ENCODE peak calls at places on chromosomes 1 and 21, in ten cellular contexts. One of them, this sample, is unnamed.

GRCh38 chr1:45617618-45618017 is 6.2 kb downstream of the CCDC17 start:
- DNase-seq in spleen: no peak
- DNase-seq in HCT116: no peak
- DNase-seq in esophagus squamous epithelium: no peak
- DNase-seq in heart left ventricle: no peak
- DNase-seq in uterus: no peak
- DNase-seq in sigmoid colon: no peak
- DNase-seq in ovary: no peak
- DNase-seq in esophagus muscularis mucosa: no peak
- DNase-seq in transverse colon: no peak
- DNase-seq in this sample: no peak

GRCh38 chr1:171286032-171286705 is 27.8 kb upstream of the FMO4 start:
- DNase-seq in heart left ventricle: no peak
- DNase-seq in ovary: no peak
- DNase-seq in HCT116: no peak
- DNase-seq in sigmoid colon: no peak
- DNase-seq in esophagus muscularis mucosa: peak
- DNase-seq in esophagus squamous epithelium: no peak
- DNase-seq in transverse colon: no peak
- DNase-seq in spleen: no peak
- DNase-seq in uterus: no peak
- DNase-seq in this sample: no peak

GRCh38 chr1:205240569-205240968 is 12.8 kb downstream of the TMCC2 start:
- DNase-seq in HCT116: no peak
- DNase-seq in esophagus squamous epithelium: no peak
- DNase-seq in sigmoid colon: no peak
- DNase-seq in ovary: peak
- DNase-seq in heart left ventricle: no peak
- DNase-seq in uterus: no peak
- DNase-seq in spleen: no peak
- DNase-seq in esophagus muscularis mucosa: no peak
- DNase-seq in transverse colon: no peak
- DNase-seq in this sample: no peak

GRCh38 chr21:42406201-42406601 is 2.5 kb downstream of the UBASH3A start:
- DNase-seq in HCT116: no peak
- DNase-seq in sigmoid colon: peak
- DNase-seq in esophagus muscularis mucosa: no peak
- DNase-seq in uterus: no peak
- DNase-seq in transverse colon: peak
- DNase-seq in heart left ventricle: no peak
- DNase-seq in spleen: peak
- DNase-seq in esophagus squamous epithelium: no peak
- DNase-seq in ovary: no peak
- DNase-seq in this sample: no peak

GRCh38 chr1:230831706-230832105 is 36.6 kb downstream of the C1orf198 start:
- DNase-seq in spleen: no peak
- DNase-seq in uterus: no peak
- DNase-seq in esophagus squamous epithelium: no peak
- DNase-seq in HCT116: no peak
- DNase-seq in heart left ventricle: no peak
- DNase-seq in sigmoid colon: no peak
- DNase-seq in ovary: no peak
- DNase-seq in transverse colon: no peak
- DNase-seq in esophagus muscularis mucosa: peak
- DNase-seq in this sample: no peak

GRCh38 chr1:2144501-2145090 is 50.0 kb downstream of the FAAP20 start:
- DNase-seq in uterus: no peak
- DNase-seq in ovary: no peak
- DNase-seq in spleen: no peak
- DNase-seq in HCT116: no peak
- DNase-seq in heart left ventricle: peak
- DNase-seq in esophagus squamous epithelium: no peak
- DNase-seq in sigmoid colon: no peak
- DNase-seq in esophagus muscularis mucosa: no peak
- DNase-seq in transverse colon: no peak
- DNase-seq in this sample: no peak

GRCh38 chr21:16388911-16389515 is 659.2 kb downstream of the USP25 start:
- DNase-seq in heart left ventricle: no peak
- DNase-seq in HCT116: no peak
- DNase-seq in spleen: no peak
- DNase-seq in uterus: no peak
- DNase-seq in ovary: no peak
- DNase-seq in transverse colon: no peak
- DNase-seq in esophagus squamous epithelium: no peak
- DNase-seq in esophagus muscularis mucosa: no peak
- DNase-seq in sigmoid colon: no peak
- DNase-seq in this sample: no peak

GRCh38 chr1:242059976-242060375 is 61.1 kb upstream of the MAP1LC3C start:
- DNase-seq in ovary: no peak
- DNase-seq in heart left ventricle: no peak
- DNase-seq in transverse colon: no peak
- DNase-seq in spleen: no peak
- DNase-seq in esophagus squamous epithelium: no peak
- DNase-seq in uterus: no peak
- DNase-seq in HCT116: no peak
- DNase-seq in esophagus muscularis mucosa: no peak
- DNase-seq in sigmoid colon: no peak
- DNase-seq in this sample: no peak

GRCh38 chr1:95002167-95002566 is 70.6 kb downstream of the ALG14 start:
- DNase-seq in spleen: no peak
- DNase-seq in heart left ventricle: no peak
- DNase-seq in esophagus muscularis mucosa: peak
- DNase-seq in sigmoid colon: peak
- DNase-seq in esophagus squamous epithelium: no peak
- DNase-seq in uterus: peak
- DNase-seq in transverse colon: no peak
- DNase-seq in ovary: peak
- DNase-seq in HCT116: no peak
- DNase-seq in this sample: no peak

GRCh38 chr1:109083495-109083894 is 7.1 kb upstream of the TMEM167B start:
- DNase-seq in esophagus squamous epithelium: no peak
- DNase-seq in ovary: peak
- DNase-seq in spleen: no peak
- DNase-seq in esophagus muscularis mucosa: no peak
- DNase-seq in transverse colon: no peak
- DNase-seq in sigmoid colon: no peak
- DNase-seq in uterus: no peak
- DNase-seq in heart left ventricle: no peak
- DNase-seq in HCT116: no peak
- DNase-seq in this sample: no peak

GRCh38 chr1:160710531-160711252 is 930 bp downstream of the CD48 start:
- DNase-seq in esophagus muscularis mucosa: no peak
- DNase-seq in HCT116: no peak
- DNase-seq in esophagus squamous epithelium: no peak
- DNase-seq in ovary: no peak
- DNase-seq in spleen: no peak
- DNase-seq in sigmoid colon: no peak
- DNase-seq in heart left ventricle: no peak
- DNase-seq in transverse colon: no peak
- DNase-seq in uterus: no peak
- DNase-seq in this sample: no peak

GRCh38 chr1:214993419-214993818 is 89.1 kb upstream of the KCNK2 start:
- DNase-seq in transverse colon: no peak
- DNase-seq in uterus: no peak
- DNase-seq in esophagus muscularis mucosa: no peak
- DNase-seq in sigmoid colon: no peak
- DNase-seq in esophagus squamous epithelium: no peak
- DNase-seq in HCT116: no peak
- DNase-seq in ovary: no peak
- DNase-seq in spleen: no peak
- DNase-seq in heart left ventricle: no peak
- DNase-seq in this sample: no peak

GRCh38 chr1:89605692-89606091 is 27.2 kb upstream of the LRRC8C start:
- DNase-seq in sigmoid colon: no peak
- DNase-seq in esophagus squamous epithelium: no peak
- DNase-seq in transverse colon: no peak
- DNase-seq in heart left ventricle: no peak
- DNase-seq in uterus: no peak
- DNase-seq in ovary: no peak
- DNase-seq in esophagus muscularis mucosa: no peak
- DNase-seq in spleen: no peak
- DNase-seq in HCT116: peak
- DNase-seq in this sample: no peak

DNA sequence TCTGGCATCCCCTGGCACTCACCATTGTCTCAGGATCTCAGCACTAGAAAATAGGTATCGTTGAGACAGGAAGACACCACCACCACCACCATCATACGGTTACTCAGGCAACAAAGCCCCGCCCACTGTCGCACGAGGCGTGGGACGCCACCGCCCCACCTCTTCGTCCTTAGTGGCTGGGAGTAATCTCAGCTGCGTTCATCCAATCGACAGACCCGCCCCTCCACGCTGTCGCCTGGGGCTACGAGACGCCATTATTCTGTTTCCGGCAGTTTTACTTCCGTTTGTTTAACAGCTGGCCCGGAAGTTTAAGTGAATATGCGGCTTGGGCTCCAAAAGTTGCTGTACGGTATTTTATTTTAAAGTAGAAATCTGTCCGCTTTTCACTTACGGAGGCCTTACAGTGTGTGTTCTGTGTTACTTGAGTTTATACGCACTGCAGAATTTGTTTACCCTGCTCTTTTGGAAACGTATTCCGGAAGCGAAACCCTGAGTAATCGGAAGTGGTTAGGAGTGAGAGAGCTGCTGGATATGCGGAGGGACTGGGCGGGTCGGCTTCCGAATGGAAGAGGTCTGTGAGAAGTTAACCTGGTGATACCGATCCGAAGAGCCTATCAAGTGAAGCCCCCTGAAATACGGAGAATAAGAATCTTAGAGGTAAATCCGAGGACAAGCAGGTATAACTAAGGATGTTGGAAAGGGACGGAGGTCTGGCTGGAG is at the start of the genes BLZF1 and NME7:
- DNase-seq in esophagus muscularis mucosa: peak
- DNase-seq in ovary: peak
- DNase-seq in heart left ventricle: peak
- DNase-seq in HCT116: peak
- DNase-seq in spleen: peak
- DNase-seq in esophagus squamous epithelium: peak
- DNase-seq in transverse colon: peak
- DNase-seq in uterus: peak
- DNase-seq in sigmoid colon: peak
- DNase-seq in this sample: peak
- TF ChIP-seq POLR2A in esophagus muscularis mucosa: no peak
- TF ChIP-seq POLR2A in ovary: peak
- TF ChIP-seq POLR2A in heart left ventricle: no peak
- TF ChIP-seq POLR2A in HCT116: no peak
- TF ChIP-seq POLR2A in spleen: no peak
- TF ChIP-seq POLR2A in esophagus squamous epithelium: peak
- TF ChIP-seq POLR2A in transverse colon: peak
- TF ChIP-seq POLR2A in uterus: no peak
- TF ChIP-seq POLR2A in sigmoid colon: peak
- TF ChIP-seq POLR2A in this sample: no peak

GRCh38 chr1:54095543-54096286 is 42.3 kb downstream of the TCEANC2 start:
- DNase-seq in esophagus squamous epithelium: no peak
- DNase-seq in uterus: no peak
- DNase-seq in heart left ventricle: no peak
- DNase-seq in spleen: no peak
- DNase-seq in HCT116: no peak
- DNase-seq in esophagus muscularis mucosa: no peak
- DNase-seq in ovary: no peak
- DNase-seq in sigmoid colon: no peak
- DNase-seq in transverse colon: no peak
- DNase-seq in this sample: no peak
- TF ChIP-seq POLR2A in esophagus squamous epithelium: no peak
- TF ChIP-seq POLR2A in uterus: no peak
- TF ChIP-seq POLR2A in heart left ventricle: no peak
- TF ChIP-seq POLR2A in spleen: no peak
- TF ChIP-seq POLR2A in HCT116: no peak
- TF ChIP-seq POLR2A in esophagus muscularis mucosa: no peak
- TF ChIP-seq POLR2A in ovary: no peak
- TF ChIP-seq POLR2A in sigmoid colon: no peak
- TF ChIP-seq POLR2A in transverse colon: no peak
- TF ChIP-seq POLR2A in this sample: no peak

GRCh38 chr1:111192074-111192473 is 8.4 kb downstream of the DENND2D start:
- DNase-seq in heart left ventricle: no peak
- DNase-seq in spleen: no peak
- DNase-seq in sigmoid colon: no peak
- DNase-seq in HCT116: no peak
- DNase-seq in transverse colon: no peak
- DNase-seq in ovary: no peak
- DNase-seq in esophagus squamous epithelium: no peak
- DNase-seq in uterus: no peak
- DNase-seq in esophagus muscularis mucosa: no peak
- DNase-seq in this sample: no peak

GRCh38 chr1:111190931-111191451 is 9.5 kb downstream of the DENND2D start:
- DNase-seq in esophagus muscularis mucosa: no peak
- DNase-seq in transverse colon: no peak
- DNase-seq in esophagus squamous epithelium: no peak
- DNase-seq in HCT116: no peak
- DNase-seq in sigmoid colon: no peak
- DNase-seq in heart left ventricle: no peak
- DNase-seq in ovary: no peak
- DNase-seq in spleen: no peak
- DNase-seq in uterus: peak
- DNase-seq in this sample: no peak

GRCh38 chr1:111191496-111191895 is 8.9 kb downstream of the DENND2D start:
- DNase-seq in esophagus muscularis mucosa: no peak
- DNase-seq in sigmoid colon: no peak
- DNase-seq in ovary: no peak
- DNase-seq in spleen: no peak
- DNase-seq in esophagus squamous epithelium: no peak
- DNase-seq in HCT116: no peak
- DNase-seq in uterus: no peak
- DNase-seq in transverse colon: no peak
- DNase-seq in heart left ventricle: no peak
- DNase-seq in this sample: no peak

GRCh38 chr1:111193712-111194480 is 6.5 kb downstream of the DENND2D start:
- DNase-seq in esophagus muscularis mucosa: no peak
- DNase-seq in spleen: no peak
- DNase-seq in esophagus squamous epithelium: no peak
- DNase-seq in uterus: no peak
- DNase-seq in ovary: no peak
- DNase-seq in sigmoid colon: no peak
- DNase-seq in transverse colon: peak
- DNase-seq in HCT116: no peak
- DNase-seq in heart left ventricle: no peak
- DNase-seq in this sample: no peak

GRCh38 chr1:111192643-111193519 is 7.6 kb downstream of the DENND2D start:
- DNase-seq in esophagus squamous epithelium: no peak
- DNase-seq in uterus: no peak
- DNase-seq in ovary: no peak
- DNase-seq in spleen: no peak
- DNase-seq in esophagus muscularis mucosa: no peak
- DNase-seq in sigmoid colon: no peak
- DNase-seq in transverse colon: no peak
- DNase-seq in HCT116: no peak
- DNase-seq in heart left ventricle: no peak
- DNase-seq in this sample: no peak
- TF ChIP-seq POLR2A in esophagus squamous epithelium: no peak
- TF ChIP-seq POLR2A in uterus: no peak
- TF ChIP-seq POLR2A in ovary: no peak
- TF ChIP-seq POLR2A in spleen: no peak
- TF ChIP-seq POLR2A in esophagus muscularis mucosa: no peak
- TF ChIP-seq POLR2A in sigmoid colon: no peak
- TF ChIP-seq POLR2A in transverse colon: no peak
- TF ChIP-seq POLR2A in HCT116: no peak
- TF ChIP-seq POLR2A in heart left ventricle: no peak
- TF ChIP-seq POLR2A in this sample: no peak

DNA sequence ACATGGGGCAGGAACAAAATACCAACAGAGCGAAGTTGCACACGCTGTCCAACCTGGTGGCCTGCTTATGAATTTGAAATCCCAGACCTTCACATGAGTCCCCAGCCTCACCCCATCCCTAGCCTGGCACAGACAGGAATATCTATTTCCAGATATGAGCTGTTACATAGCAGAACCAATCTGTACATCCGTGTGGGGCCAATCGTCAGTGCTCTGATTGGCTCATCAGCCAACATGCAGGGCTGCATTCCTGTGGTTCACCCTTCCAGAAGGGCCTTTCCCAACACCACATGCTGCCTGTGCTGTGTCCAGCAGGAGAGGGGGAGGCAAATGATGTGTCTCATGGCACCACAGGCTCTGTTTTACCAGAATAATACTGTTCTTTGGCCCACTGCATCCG is 31.3 kb downstream of the CCN1 start:
- DNase-seq in esophagus squamous epithelium: no peak
- DNase-seq in uterus: peak
- DNase-seq in ovary: no peak
- DNase-seq in HCT116: peak
- DNase-seq in heart left ventricle: peak
- DNase-seq in transverse colon: no peak
- DNase-seq in sigmoid colon: peak
- DNase-seq in esophagus muscularis mucosa: no peak
- DNase-seq in spleen: no peak
- DNase-seq in this sample: no peak
- TF ChIP-seq POLR2A in esophagus squamous epithelium: no peak
- TF ChIP-seq POLR2A in uterus: no peak
- TF ChIP-seq POLR2A in ovary: no peak
- TF ChIP-seq POLR2A in HCT116: no peak
- TF ChIP-seq POLR2A in heart left ventricle: no peak
- TF ChIP-seq POLR2A in transverse colon: no peak
- TF ChIP-seq POLR2A in sigmoid colon: no peak
- TF ChIP-seq POLR2A in esophagus muscularis mucosa: no peak
- TF ChIP-seq POLR2A in spleen: no peak
- TF ChIP-seq POLR2A in this sample: no peak